ENCODE peak calls at places on chromosomes 6 and 20, in six cellular contexts. A, T, U, V, D and F are unnamed samples.

GRCh38 chr6:27213544-27214125 is 33.9 kb upstream of the PRSS16 start:
- DNase-seq in V (no peak), U (no peak), A (no peak), D (no peak), T (no peak), F (peak; percentile 45)

GRCh38 chr20:17794400-17794799 is 94.6 kb downstream of the BANF2 start:
- DNase-seq in A (peak; percentile 73), V (no peak), U (no peak), T (peak; percentile 91), D (no peak), F (no peak)

GRCh38 chr20:41133709-41134361 is 3.5 kb upstream of the PLCG1 start:
- DNase-seq in A (peak; percentile 54), V (no peak), T (no peak), U (no peak), D (no peak), F (no peak)

GRCh38 chr6:125132058-125132457 is 21.5 kb upstream of the TPD52L1 start:
- DNase-seq in V (no peak), U (no peak), D (no peak), T (no peak), A (no peak), F (no peak)

GRCh38 chr6:56730663-56731529 is 88.2 kb upstream of the DST start:
- DNase-seq in T (no peak), U (no peak), A (no peak), D (no peak), V (no peak), F (no peak)

GRCh38 chr6:160387887-160388286 is 39.7 kb downstream of the SLC22A3 start:
- DNase-seq in A (no peak), D (no peak), T (no peak), U (no peak), V (no peak), F (no peak)

GRCh38 chr6:14876778-14877613 is 368.9 kb upstream of the JARID2 start:
- DNase-seq in U (no peak), D (no peak), T (no peak), A (no peak), V (no peak), F (no peak)

GRCh38 chr20:53495357-53495756 is 98.3 kb downstream of the ZNF217 start:
- DNase-seq in A (no peak), V (no peak), T (no peak), U (no peak), D (no peak), F (peak; percentile 28)

GRCh38 chr20:63501818-63502670 is 3.2 kb upstream of the EEF1A2 start:
- DNase-seq in A (no peak), T (no peak), D (no peak), U (no peak), V (no peak), F (peak; percentile 82)

GRCh38 chr20:59807909-59808728 is 125.3 kb downstream of the SYCP2 start:
- DNase-seq in A (peak; percentile 59), T (no peak), D (no peak), V (no peak), U (no peak), F (no peak)

GRCh38 chr6:127022297-127022696 is 96.2 kb upstream of the RSPO3 start:
- DNase-seq in A (no peak), D (no peak), T (no peak), V (no peak), U (peak; percentile 53), F (peak; percentile 35)

GRCh38 chr6:42690872-42691271 is 31.5 kb downstream of the PRPH2 start:
- DNase-seq in U (no peak), A (no peak), T (no peak), V (no peak), D (no peak), F (no peak)

DNA sequence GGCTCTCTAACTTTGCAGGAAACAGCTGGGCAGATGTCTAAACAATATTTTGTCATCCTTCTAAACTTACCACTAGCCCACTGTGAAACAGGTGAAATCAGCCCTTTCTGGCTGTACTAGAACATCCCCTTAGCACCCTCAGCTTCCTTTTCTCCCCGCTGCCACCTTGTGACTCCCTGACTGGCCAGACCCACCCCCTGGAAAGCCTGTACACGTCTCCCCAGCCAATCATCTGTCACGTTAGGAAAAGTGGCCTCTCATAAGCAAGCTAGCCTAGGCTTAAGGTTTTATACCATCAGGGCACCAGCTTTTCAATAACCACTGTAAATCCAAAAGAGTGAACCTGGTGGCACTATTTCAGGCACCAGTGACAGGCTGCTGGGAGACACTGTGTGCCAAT is 88.6 kb upstream of the E2F3 start:
- DNase-seq in A (no peak), D (no peak), U (no peak), T (no peak), V (no peak), F (no peak)
- H3K36me3 ChIP-seq in A (no peaks in the 10 kb centered on the region), D (no peaks in the 10 kb centered on the region), U (no peaks in the 10 kb centered on the region), T (no peaks in the 10 kb centered on the region), V (no peaks in the 10 kb centered on the region), F (no peaks in the 10 kb centered on the region)

GRCh38 chr20:926646-927045 is 10.5 kb upstream of the ANGPT4 start:
- DNase-seq in D (no peak), A (peak; percentile 60), T (no peak), U (no peak), V (no peak), F (no peak)

GRCh38 chr20:925516-925915 is 9.4 kb upstream of the ANGPT4 start:
- DNase-seq in D (no peak), A (peak; percentile 48), V (no peak), T (no peak), U (no peak), F (no peak)

GRCh38 chr20:934186-934840 is 18.2 kb upstream of the ANGPT4 start:
- DNase-seq in A (peak; percentile 41), T (no peak), V (no peak), U (no peak), D (no peak), F (no peak)

GRCh38 chr20:933024-933423 is 16.9 kb upstream of the ANGPT4 start:
- DNase-seq in U (no peak), V (no peak), T (no peak), A (no peak), D (no peak), F (no peak)

GRCh38 chr20:931401-931800 is 15.3 kb upstream of the ANGPT4 start:
- DNase-seq in A (no peak), T (no peak), V (no peak), U (no peak), D (no peak), F (no peak)
- H3K9me3 ChIP-seq in A (peaks cover 5% of the 10 kb centered on the region), T (no peaks in the 10 kb centered on the region), V (peaks cover 8% of the 10 kb centered on the region), U (peaks cover 13% of the 10 kb centered on the region), D (no peaks in the 10 kb centered on the region), F (no peaks in the 10 kb centered on the region)

GRCh38 chr20:23456416-23456815 is 3.7 kb upstream of the CST11 start:
- DNase-seq in A (no peak), D (no peak), U (no peak), V (no peak), T (no peak), F (no peak)
- H3K4me3 ChIP-seq in A (no peak overlapping the region), D (no peak overlapping the region), U (no peak overlapping the region), V (no peak overlapping the region), T (no peak overlapping the region), F (no peak overlapping the region)

GRCh38 chr20:12949429-12949980 is 59.3 kb upstream of the SPTLC3 start:
- DNase-seq in T (no peak), A (no peak), U (no peak), D (no peak), V (no peak), F (no peak)
- H3K36me3 ChIP-seq in T (no peaks in the 10 kb centered on the region), A (no peaks in the 10 kb centered on the region), U (no peaks in the 10 kb centered on the region), D (no peaks in the 10 kb centered on the region), V (no peaks in the 10 kb centered on the region), F (no peaks in the 10 kb centered on the region)

DNA sequence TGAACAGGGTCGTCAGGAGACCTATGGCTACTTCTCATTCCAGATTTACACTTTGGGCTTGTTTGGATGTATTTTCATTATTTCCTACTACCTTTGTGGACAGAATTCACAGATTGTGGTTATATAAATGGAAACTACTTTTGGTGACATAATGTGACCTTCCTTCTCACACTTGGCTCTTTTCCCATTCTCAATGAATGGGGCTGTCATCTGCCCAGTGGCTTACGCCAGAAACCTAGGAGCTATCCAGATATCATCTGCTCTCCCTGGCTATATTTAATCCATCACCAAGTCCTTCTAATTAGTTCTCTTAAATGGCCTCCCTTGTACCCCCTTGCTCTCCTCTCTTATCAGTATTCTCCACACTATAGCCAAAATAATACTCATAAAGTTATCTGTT is 1606.8 kb downstream of the KHDRBS2 start:
- DNase-seq in D (no peak), U (no peak), A (no peak), V (no peak), T (no peak), F (no peak)
- H3K9me3 ChIP-seq in D (no peaks in the 10 kb centered on the region), U (no peaks in the 10 kb centered on the region), A (no peaks in the 10 kb centered on the region), V (peaks cover under 1% of the 10 kb centered on the region), T (no peaks in the 10 kb centered on the region), F (no peaks in the 10 kb centered on the region)